ENCODE peak calls at places on chromosomes 6 and 20, in five cellular contexts. Y is left ventricle myocardium inferior; W is CD8-positive, alpha-beta memory T cell; P is K562; E is lung. L is an unnamed sample.

GRCh38 chr6:11824986-11825385 is 46.4 kb upstream of the ADTRP start:
- DNase-seq in P (no peak), Y (no peak), W (no peak), E (no peak), L (no peak)

GRCh38 chr20:17859002-17859615 is 109.5 kb downstream of the SNX5 start:
- DNase-seq in E (no peak), Y (no peak), P (no peak), W (no peak), L (no peak)

GRCh38 chr6:36280467-36280866 is 10.6 kb downstream of the PNPLA1 start:
- DNase-seq in P (no peak), Y (no peak), W (no peak), E (no peak), L (no peak)

GRCh38 chr6:35449287-35449881 is 2.8 kb upstream of the FANCE start:
- DNase-seq in W (peak; percentile 61), P (peak; percentile 87), E (no peak), Y (no peak), L (no peak)

GRCh38 chr6:160667854-160668481 is 3.9 kb upstream of the LPA start:
- DNase-seq in E (no peak), Y (no peak), W (no peak), P (peak; percentile 69), L (no peak)

GRCh38 chr6:130997061-130997753 is 65.8 kb downstream of the EPB41L2 start:
- DNase-seq in P (no peak), Y (no peak), E (no peak), W (no peak), L (no peak)

GRCh38 chr20:44747166-44748004 is 1.7 kb downstream of the KCNK15 start:
- DNase-seq in W (no peak), E (peak; percentile 90), P (peak; percentile 65), Y (peak; percentile 67), L (no peak)

GRCh38 chr6:138545621-138545980 is 46.3 kb upstream of the NHSL1 start:
- DNase-seq in E (peak; percentile 70), Y (peak; percentile 84), P (no peak), W (no peak), L (no peak)

GRCh38 chr6:154111025-154111424 is 72.0 kb downstream of the OPRM1 start:
- DNase-seq in Y (no peak), P (no peak), W (no peak), E (no peak), L (no peak)

GRCh38 chr6:91276315-91276714 is 689.4 kb upstream of the MAP3K7 start:
- DNase-seq in P (no peak), E (no peak), Y (no peak), W (no peak), L (no peak)

GRCh38 chr6:76633259-76633658 is 560.8 kb upstream of the IMPG1 start:
- DNase-seq in P (no peak), Y (no peak), E (no peak), W (no peak), L (no peak)

GRCh38 chr6:112251170-112251945 is 3.0 kb downstream of the LAMA4 start:
- DNase-seq in Y (peak; percentile 58), E (no peak), P (no peak), W (no peak), L (no peak)

GRCh38 chr6:147676468-147676867 is 168.0 kb downstream of the SAMD5 start:
- DNase-seq in P (no peak), E (no peak), W (no peak), Y (no peak), L (no peak)

GRCh38 chr6:44067760-44068139 is 59.5 kb downstream of the MRPL14 start:
- DNase-seq in Y (no peak), P (no peak), W (no peak), E (no peak), L (no peak)

GRCh38 chr6:53615633-53616449 is 49.7 kb downstream of the KLHL31 start:
- DNase-seq in Y (no peak), P (peak; percentile 35), E (no peak), W (no peak), L (no peak)

GRCh38 chr20:45407067-45407745 is 883 bp upstream of the DBNDD2 start:
- DNase-seq in W (no peak), E (no peak), P (peak; percentile 34), Y (peak; percentile 65), L (no peak)

GRCh38 chr20:36887779-36888133 is 11.8 kb downstream of the TLDC2 start:
- DNase-seq in W (no peak), E (no peak), Y (no peak), P (no peak), L (no peak)

GRCh38 chr20:50919567-50919966 is 11.7 kb downstream of the ADNP start:
- DNase-seq in Y (no peak), E (peak; percentile 62), P (no peak), W (no peak), L (no peak)

GRCh38 chr6:156686429-156686939 is 90.7 kb upstream of the ARID1B start:
- DNase-seq in Y (no peak), E (no peak), W (no peak), P (peak; percentile 61), L (no peak)

GRCh38 chr6:158938811-158939254 is 61.2 kb downstream of the RSPH3 start:
- DNase-seq in P (peak; percentile 53), W (no peak), E (no peak), Y (no peak), L (peak; percentile 8)

GRCh38 chr6:41878246-41878645 is 16.9 kb downstream of the USP49 start:
- DNase-seq in W (no peak), E (no peak), P (no peak), Y (no peak), L (no peak)

GRCh38 chr6:7461416-7461815 is 71.8 kb downstream of the RIOK1 start:
- DNase-seq in Y (no peak), W (no peak), P (no peak), E (no peak), L (no peak)

GRCh38 chr20:44401052-44401769 is 45.7 kb downstream of the HNF4A start:
- DNase-seq in E (no peak), W (no peak), P (no peak), Y (no peak), L (no peak)

GRCh38 chr20:39810269-39810668 is 848.1 kb downstream of the DHX35 start:
- DNase-seq in Y (no peak), E (no peak), W (no peak), P (no peak), L (no peak)

GRCh38 chr20:50850721-50851286 is 55.9 kb downstream of the BCAS4 start:
- DNase-seq in P (no peak), W (no peak), Y (no peak), E (no peak), L (no peak)

GRCh38 chr6:70108230-70108629 is 194.7 kb downstream of the COL9A1 start:
- DNase-seq in E (no peak), Y (no peak), P (peak; percentile 36), W (no peak), L (no peak)

GRCh38 chr6:144259988-144260387 is 25.1 kb upstream of the UTRN start:
- DNase-seq in P (no peak), E (no peak), Y (no peak), W (no peak), L (no peak)

GRCh38 chr6:42915737-42916136 is at the start of gene PTCRA:
- DNase-seq in P (no peak), W (no peak), Y (no peak), E (no peak), L (no peak)

GRCh38 chr20:13424174-13424833 is 203.2 kb downstream of the ISM1 start:
- DNase-seq in E (no peak), P (no peak), Y (no peak), W (no peak), L (no peak)

GRCh38 chr6:46014511-46015118 is 1.0 kb downstream of the CLIC5 start:
- DNase-seq in E (no peak), W (peak; percentile 25), Y (peak; percentile 25), P (no peak), L (no peak)

GRCh38 chr6:41451515-41452163 is 94.5 kb upstream of the FOXP4 start:
- DNase-seq in Y (no peak), W (no peak), P (no peak), E (no peak), L (no peak)

GRCh38 chr6:110217255-110217654 is 37.0 kb downstream of the CDC40 start:
- DNase-seq in W (no peak), Y (no peak), E (no peak), P (no peak), L (no peak)

GRCh38 chr6:146910611-146911010 is 293.6 kb upstream of the STXBP5 start:
- DNase-seq in Y (no peak), P (no peak), E (no peak), W (no peak), L (no peak)

DNA sequence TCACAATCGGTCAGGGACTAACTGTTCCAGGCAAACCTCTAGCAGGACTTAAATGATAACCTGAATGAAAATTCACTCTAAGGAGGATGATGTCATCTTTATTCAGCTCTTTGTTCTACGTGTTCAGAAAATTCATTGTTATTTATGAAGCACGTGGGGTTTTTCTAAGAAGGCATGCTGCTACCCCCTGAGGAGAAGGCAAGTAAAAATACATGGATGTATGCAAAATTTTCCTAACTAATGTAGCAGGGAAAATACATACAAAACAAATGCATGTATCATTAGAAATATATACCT is 42.7 kb upstream of the ATXN1 start:
- DNase-seq in E (no peak), P (no peak), W (no peak), Y (no peak), L (no peak)
- H3K4me1 ChIP-seq in E (peaks cover 27% of the 10 kb centered on the region), P (no peaks in the 10 kb centered on the region), W (no peaks in the 10 kb centered on the region), Y (peaks cover 69% of the 10 kb centered on the region), L (no peaks in the 10 kb centered on the region)

GRCh38 chr6:37917568-37917967 is 98.0 kb downstream of the ZFAND3 start:
- DNase-seq in Y (no peak), E (no peak), W (no peak), P (no peak), L (no peak)
- H3K27ac ChIP-seq in Y (no peak overlapping the region), E (no peak overlapping the region), W (no peak overlapping the region), P (no peak overlapping the region), L (no peak overlapping the region)

DNA sequence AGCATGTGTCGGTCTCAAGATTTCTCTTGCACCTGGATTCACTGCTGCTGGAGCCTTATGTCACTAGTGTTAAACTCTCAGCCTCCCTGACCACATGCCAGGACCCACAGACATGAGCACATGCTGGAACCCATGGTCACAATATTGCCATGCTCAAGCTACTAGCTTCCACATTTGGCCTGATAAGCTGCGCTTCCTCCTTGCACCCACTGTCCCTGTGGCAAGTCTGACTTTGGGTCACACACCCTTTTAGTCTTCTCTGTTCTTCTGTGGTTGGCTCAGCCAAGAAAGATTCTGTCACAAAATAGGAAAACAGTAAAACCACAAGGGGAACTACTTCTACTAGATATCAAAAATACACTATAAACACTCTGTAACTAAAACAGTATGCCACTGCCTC is 68.9 kb upstream of the HDAC2 start:
- DNase-seq in W (no peak), E (no peak), Y (no peak), P (no peak), L (no peak)
- H3K4me1 ChIP-seq in W (no peaks in the 10 kb centered on the region), E (no peaks in the 10 kb centered on the region), Y (no peaks in the 10 kb centered on the region), P (no peaks in the 10 kb centered on the region), L (no peaks in the 10 kb centered on the region)

DNA sequence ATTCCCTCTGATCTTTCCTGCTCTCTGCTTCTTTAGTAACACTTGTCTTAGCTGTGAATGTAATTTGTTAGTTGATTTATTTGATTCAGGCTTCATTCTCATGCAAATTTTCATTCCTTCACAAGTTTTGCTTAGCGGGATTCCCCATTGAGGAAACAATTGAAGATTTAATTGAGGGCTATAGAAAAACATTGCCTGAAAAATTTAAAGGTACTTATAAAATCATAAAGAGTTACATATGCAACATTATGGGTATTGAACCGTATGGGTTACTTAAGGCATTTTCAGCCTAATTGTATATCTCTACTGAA is 11.9 kb upstream of the ZSCAN9 start:
- DNase-seq in E (no peak), Y (no peak), W (no peak), P (no peak), L (no peak)
- H3K27ac ChIP-seq in E (no peak overlapping the region), Y (no peak overlapping the region), W (no peak overlapping the region), P (peak overlapping the region; percentile 74), L (no peak overlapping the region)

L was measured in effector memory CD4-positive, alpha-beta T cell.